ENCODE peak calls at places on chromosomes 16 and 17, in nine cellular contexts. V is thoracic aorta, E is fibroblast of mammary gland, C is upper lobe of right lung, P is tibial artery, B is cardiac fibroblast, G is colonic mucosa, Z is AG04450, U is fibroblast of villous mesenchyme. I is an unnamed sample.

GRCh38 chr17:1764274-1764673 is 2.4 kb downstream of the SERPINF1 start:
- DNase-seq in V (no peak), E (peak; percentile 95), C (peak; percentile 74), P (peak; percentile 90), B (peak; percentile 96), G (peak; percentile 65), Z (peak; percentile 75), U (peak; percentile 98), I (peak; percentile 96)

GRCh38 chr16:86075488-86075785 is 176.5 kb downstream of the IRF8 start:
- DNase-seq in V (no peak), E (no peak), C (peak; percentile 20), P (no peak), B (no peak), G (no peak), Z (no peak), U (no peak), I (no peak)

GRCh38 chr16:8595783-8596182 is 5.5 kb upstream of the TMEM114 start:
- DNase-seq in V (no peak), E (no peak), C (no peak), P (no peak), B (no peak), G (no peak), Z (no peak), U (no peak), I (no peak)

GRCh38 chr17:40819528-40820125 is 2.8 kb downstream of the KRT10 start:
- DNase-seq in V (no peak), E (peak; percentile 42), C (no peak), P (no peak), B (peak; percentile 16), G (no peak), Z (no peak), U (peak; percentile 37), I (peak; percentile 45)

GRCh38 chr17:59356543-59357218 is 25.2 kb downstream of the YPEL2 start:
- DNase-seq in V (no peak), E (peak; percentile 53), C (no peak), P (no peak), B (no peak), G (no peak), Z (no peak), U (no peak), I (no peak)

GRCh38 chr17:78414178-78415162 is 36.0 kb downstream of the PGS1 start:
- DNase-seq in V (no peak), E (no peak), C (no peak), P (no peak), B (no peak), G (no peak), Z (no peak), U (no peak), I (no peak)

GRCh38 chr16:67150833-67151396 is at the start of gene B3GNT9:
- DNase-seq in V (no peak), E (peak; percentile 68), C (peak; percentile 91), P (peak; percentile 91), B (peak; percentile 80), G (peak; percentile 74), Z (peak; percentile 37), U (peak; percentile 82), I (peak; percentile 79)

GRCh38 chr16:67198238-67198734 is 645 bp upstream of the ELMO3 start:
- DNase-seq in V (no peak), E (peak; percentile 51), C (peak; percentile 82), P (no peak), B (peak; percentile 50), G (peak; percentile 80), Z (no peak), U (no peak), I (no peak)

GRCh38 chr16:81029930-81030604 is 5.6 kb upstream of the ATMIN start:
- DNase-seq in V (no peak), E (no peak), C (no peak), P (no peak), B (no peak), G (no peak), Z (no peak), U (no peak), I (no peak)

GRCh38 chr17:57745242-57745641 is at the start of gene CCDC182:
- DNase-seq in V (no peak), E (no peak), C (no peak), P (no peak), B (no peak), G (no peak), Z (no peak), U (no peak), I (no peak)

GRCh38 chr17:73566905-73567782 is 77.1 kb downstream of the SDK2 start:
- DNase-seq in V (no peak), E (no peak), C (no peak), P (no peak), B (no peak), G (no peak), Z (no peak), U (no peak), I (no peak)

GRCh38 chr17:40560592-40561293 is 4.5 kb downstream of the CCR7 start:
- DNase-seq in V (no peak), E (peak; percentile 84), C (peak; percentile 48), P (no peak), B (peak; percentile 66), G (peak; percentile 22), Z (no peak), U (peak; percentile 70), I (peak; percentile 95)

GRCh38 chr17:10295728-10296343 is 77.0 kb downstream of the MYH13 start:
- DNase-seq in V (no peak), E (peak; percentile 69), C (no peak), P (no peak), B (peak; percentile 82), G (peak; percentile 64), Z (no peak), U (peak; percentile 74), I (peak; percentile 50)

GRCh38 chr17:57260325-57261083 is 4.2 kb downstream of the MSI2 start:
- DNase-seq in V (no peak), E (no peak), C (no peak), P (no peak), B (no peak), G (no peak), Z (no peak), U (no peak), I (no peak)

GRCh38 chr16:3289998-3290673 is 6.8 kb downstream of the ZNF263 start:
- DNase-seq in V (no peak), E (no peak), C (no peak), P (peak; percentile 38), B (no peak), G (no peak), Z (no peak), U (no peak), I (no peak)
- H3K4me3 ChIP-seq in V (no peak overlapping the region), E (no peak overlapping the region), C (no peak overlapping the region), P (no peak overlapping the region), B (no peak overlapping the region), G (no peak overlapping the region), Z (no peak overlapping the region), U (no peak overlapping the region), I (no peak overlapping the region)

DNA sequence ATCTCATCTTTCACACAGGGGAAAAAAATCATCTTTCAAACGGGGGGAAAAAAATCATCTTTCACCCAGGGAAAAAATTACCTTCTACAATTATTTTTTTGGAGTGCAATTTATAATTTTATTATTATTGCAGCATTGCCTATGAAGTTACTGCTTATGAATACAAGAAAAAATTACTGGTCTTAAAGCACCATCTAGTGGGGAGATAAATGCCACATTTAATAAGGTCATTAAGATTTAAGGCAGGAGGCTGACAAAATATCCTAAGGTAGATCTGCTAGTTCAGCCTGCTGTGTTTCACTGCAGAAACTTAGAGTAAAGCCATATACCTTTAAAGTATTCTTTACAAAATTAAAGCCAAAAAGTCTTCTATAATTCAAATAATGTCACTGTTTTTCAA is 13.7 kb downstream of the SHCBP1 start:
- DNase-seq in V (no peak), E (peak; percentile 72), C (no peak), P (no peak), B (peak; percentile 82), G (no peak), Z (peak; percentile 29), U (peak; percentile 84), I (peak; percentile 88)
- TF ChIP-seq CTCF in V (peak; percentile 17), E (peak; percentile 37), C (peak; percentile 51), P (peak; percentile 42), B (peak; percentile 24), G (peak; percentile 38), Z (peak; percentile 52), U (peak; percentile 52), I (peak; percentile 49)

DNA sequence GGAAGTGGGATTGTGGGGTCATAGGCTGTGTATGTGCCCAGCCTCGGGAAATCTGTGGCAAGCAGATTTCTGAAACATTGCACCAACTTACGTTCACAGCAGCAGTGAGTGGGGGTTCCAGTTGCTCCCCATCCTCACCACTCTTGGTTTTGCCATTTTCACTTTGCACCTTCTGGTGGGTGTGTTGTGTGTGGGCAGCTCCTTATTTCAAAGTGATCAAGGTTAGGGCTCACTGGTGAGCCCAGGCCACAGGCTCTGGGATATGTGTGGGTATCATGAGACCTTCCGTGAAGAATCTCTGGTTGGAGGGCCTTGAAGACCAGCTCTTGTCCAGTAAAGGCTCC is 29.5 kb upstream of the PRM1 start:
- DNase-seq in V (no peak), E (no peak), C (no peak), P (no peak), B (no peak), G (no peak), Z (no peak), U (no peak), I (no peak)
- H3K4me3 ChIP-seq in V (no peak overlapping the region), E (no peak overlapping the region), C (no peak overlapping the region), P (no peak overlapping the region), B (no peak overlapping the region), G (no peak overlapping the region), Z (no peak overlapping the region), U (no peak overlapping the region), I (no peak overlapping the region)

GRCh38 chr16:53061256-53061655 is 6.5 kb downstream of the CHD9 start:
- DNase-seq in V (no peak), E (no peak), C (no peak), P (no peak), B (no peak), G (no peak), Z (no peak), U (no peak), I (no peak)
- TF ChIP-seq CTCF in V (no peak), E (no peak), C (no peak), P (no peak), B (no peak), G (no peak), Z (no peak), U (no peak), I (no peak)

DNA sequence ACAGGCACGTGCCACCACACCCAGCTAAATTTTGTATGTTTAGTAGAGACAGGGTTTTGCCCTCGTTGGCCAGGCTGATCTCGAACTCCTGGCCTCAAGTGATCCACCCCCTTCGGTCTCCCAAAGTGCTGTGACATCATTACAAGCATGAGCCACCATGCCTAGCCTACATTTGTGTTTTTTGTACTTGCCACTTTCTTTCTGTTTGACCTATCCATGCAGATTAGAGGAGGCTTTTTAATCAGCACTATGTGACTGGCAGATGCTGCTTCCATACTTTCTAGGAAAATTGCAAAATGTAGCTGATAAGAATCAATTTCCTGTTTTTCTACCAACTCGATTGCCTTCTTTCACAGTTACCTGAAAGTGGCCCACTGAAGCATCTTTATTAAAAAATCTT is 57.3 kb downstream of the B9D1 start:
- DNase-seq in V (no peak), E (no peak), C (no peak), P (no peak), B (no peak), G (no peak), Z (no peak), U (no peak), I (no peak)
- H3K4me3 ChIP-seq in V (no peak overlapping the region), E (no peak overlapping the region), C (no peak overlapping the region), P (no peak overlapping the region), B (no peak overlapping the region), G (no peak overlapping the region), Z (no peak overlapping the region), U (no peak overlapping the region), I (no peak overlapping the region)

DNA sequence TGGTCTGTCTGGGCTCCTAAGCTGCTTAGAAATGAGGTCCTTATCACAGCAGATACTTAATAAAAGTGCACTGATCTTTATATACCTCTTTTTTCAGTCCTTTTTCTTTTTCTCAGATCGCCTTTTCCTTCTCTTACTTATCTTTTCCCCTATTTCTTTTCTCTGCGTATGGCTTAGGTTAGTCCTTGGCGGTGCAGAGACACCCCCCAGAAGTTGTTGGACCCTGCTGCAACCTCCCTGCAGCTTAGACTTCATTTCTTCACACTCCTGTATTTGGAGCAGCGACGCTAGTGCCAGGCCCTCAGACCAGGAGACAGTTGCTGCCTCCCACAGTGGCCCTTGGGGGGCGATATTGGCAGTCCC is 67.6 kb downstream of the CENPV start:
- DNase-seq in V (no peak), E (no peak), C (no peak), P (no peak), B (no peak), G (no peak), Z (no peak), U (no peak), I (no peak)
- TF ChIP-seq CTCF in V (no peak), E (peak; percentile 47), C (peak; percentile 48), P (no peak), B (peak; percentile 48), G (peak; percentile 55), Z (peak; percentile 49), U (peak; percentile 55), I (peak; percentile 62)